ENCODE peak calls at places on chromosome X, in ten cellular contexts. One of them, this sample, is unnamed.

GRCh38 chrX:47358387-47359065 is 11.9 kb upstream of the ZNF157 start:
- DNase-seq in naive B cell: peak; percentile 20
- DNase-seq in left cardiac atrium: no peak
- DNase-seq in NCI-H1105 treated with DMSO at 0.1 percent for 48 hours: no peak
- DNase-seq in activated T-helper 1 cell treated with Interleukin-2 at 50 U/mL for 16 hours: peak; percentile 4
- DNase-seq in endodermal cell: no peak
- DNase-seq in fibroblast of the aortic adventitia: no peak
- DNase-seq in SW 1271: no peak
- DNase-seq in LoVo: no peak
- DNase-seq in pancreas: no peak
- DNase-seq in this sample: no peak

GRCh38 chrX:22699591-22700091 is 300.1 kb upstream of the DDX53 start:
- DNase-seq in activated T-helper 1 cell treated with Interleukin-2 at 50 U/mL for 16 hours: no peak
- DNase-seq in naive B cell: no peak
- DNase-seq in NCI-H1105 treated with DMSO at 0.1 percent for 48 hours: no peak
- DNase-seq in LoVo: no peak
- DNase-seq in left cardiac atrium: no peak
- DNase-seq in SW 1271: no peak
- DNase-seq in fibroblast of the aortic adventitia: peak; percentile 82
- DNase-seq in pancreas: no peak
- DNase-seq in endodermal cell: no peak
- DNase-seq in this sample: no peak

GRCh38 chrX:131170148-131170547 is 112.0 kb downstream of the ARHGAP36 start:
- DNase-seq in SW 1271: no peak
- DNase-seq in LoVo: no peak
- DNase-seq in NCI-H1105 treated with DMSO at 0.1 percent for 48 hours: no peak
- DNase-seq in endodermal cell: no peak
- DNase-seq in fibroblast of the aortic adventitia: no peak
- DNase-seq in left cardiac atrium: no peak
- DNase-seq in pancreas: no peak
- DNase-seq in naive B cell: no peak
- DNase-seq in activated T-helper 1 cell treated with Interleukin-2 at 50 U/mL for 16 hours: no peak
- DNase-seq in this sample: no peak

GRCh38 chrX:22674947-22675346 is 324.8 kb upstream of the DDX53 start:
- DNase-seq in activated T-helper 1 cell treated with Interleukin-2 at 50 U/mL for 16 hours: no peak
- DNase-seq in left cardiac atrium: no peak
- DNase-seq in LoVo: no peak
- DNase-seq in naive B cell: no peak
- DNase-seq in endodermal cell: no peak
- DNase-seq in NCI-H1105 treated with DMSO at 0.1 percent for 48 hours: peak; percentile 28
- DNase-seq in pancreas: no peak
- DNase-seq in fibroblast of the aortic adventitia: no peak
- DNase-seq in SW 1271: no peak
- DNase-seq in this sample: no peak

GRCh38 chrX:80511969-80512760 is 91.9 kb downstream of the TENT5D start:
- DNase-seq in pancreas: no peak
- DNase-seq in LoVo: no peak
- DNase-seq in NCI-H1105 treated with DMSO at 0.1 percent for 48 hours: no peak
- DNase-seq in SW 1271: no peak
- DNase-seq in fibroblast of the aortic adventitia: peak; percentile 72
- DNase-seq in naive B cell: no peak
- DNase-seq in activated T-helper 1 cell treated with Interleukin-2 at 50 U/mL for 16 hours: no peak
- DNase-seq in left cardiac atrium: no peak
- DNase-seq in endodermal cell: peak; percentile 66
- DNase-seq in this sample: no peak

GRCh38 chrX:147072747-147073146 is 258.2 kb upstream of the CXorf51A start:
- DNase-seq in naive B cell: no peak
- DNase-seq in SW 1271: no peak
- DNase-seq in left cardiac atrium: no peak
- DNase-seq in pancreas: no peak
- DNase-seq in activated T-helper 1 cell treated with Interleukin-2 at 50 U/mL for 16 hours: no peak
- DNase-seq in endodermal cell: no peak
- DNase-seq in LoVo: no peak
- DNase-seq in fibroblast of the aortic adventitia: no peak
- DNase-seq in NCI-H1105 treated with DMSO at 0.1 percent for 48 hours: no peak
- DNase-seq in this sample: no peak

GRCh38 chrX:133544105-133544504 is 128.8 kb upstream of the GPC4 start:
- DNase-seq in fibroblast of the aortic adventitia: peak; percentile 55
- DNase-seq in SW 1271: peak; percentile 2
- DNase-seq in left cardiac atrium: no peak
- DNase-seq in LoVo: peak; percentile 43
- DNase-seq in NCI-H1105 treated with DMSO at 0.1 percent for 48 hours: no peak
- DNase-seq in naive B cell: no peak
- DNase-seq in activated T-helper 1 cell treated with Interleukin-2 at 50 U/mL for 16 hours: no peak
- DNase-seq in endodermal cell: peak; percentile 51
- DNase-seq in pancreas: no peak
- DNase-seq in this sample: no peak

GRCh38 chrX:78104447-78105176 is 564 bp downstream of the PGK1 start:
- DNase-seq in SW 1271: no peak
- DNase-seq in NCI-H1105 treated with DMSO at 0.1 percent for 48 hours: peak; percentile 0
- DNase-seq in pancreas: peak; percentile 39
- DNase-seq in endodermal cell: peak; percentile 49
- DNase-seq in fibroblast of the aortic adventitia: peak; percentile 63
- DNase-seq in LoVo: peak; percentile 40
- DNase-seq in left cardiac atrium: peak; percentile 48
- DNase-seq in naive B cell: peak; percentile 23
- DNase-seq in activated T-helper 1 cell treated with Interleukin-2 at 50 U/mL for 16 hours: no peak
- DNase-seq in this sample: peak; percentile 12

GRCh38 chrX:24493740-24494543 is 28.9 kb downstream of the PDK3 start:
- DNase-seq in naive B cell: no peak
- DNase-seq in pancreas: no peak
- DNase-seq in NCI-H1105 treated with DMSO at 0.1 percent for 48 hours: peak; percentile 17
- DNase-seq in LoVo: no peak
- DNase-seq in endodermal cell: peak; percentile 67
- DNase-seq in activated T-helper 1 cell treated with Interleukin-2 at 50 U/mL for 16 hours: no peak
- DNase-seq in fibroblast of the aortic adventitia: no peak
- DNase-seq in SW 1271: no peak
- DNase-seq in left cardiac atrium: no peak
- DNase-seq in this sample: no peak

GRCh38 chrX:115378471-115378870 is 89.0 kb downstream of the LUZP4 start:
- DNase-seq in SW 1271: no peak
- DNase-seq in naive B cell: no peak
- DNase-seq in left cardiac atrium: no peak
- DNase-seq in endodermal cell: no peak
- DNase-seq in NCI-H1105 treated with DMSO at 0.1 percent for 48 hours: no peak
- DNase-seq in pancreas: no peak
- DNase-seq in fibroblast of the aortic adventitia: peak; percentile 79
- DNase-seq in LoVo: no peak
- DNase-seq in activated T-helper 1 cell treated with Interleukin-2 at 50 U/mL for 16 hours: no peak
- DNase-seq in this sample: no peak

GRCh38 chrX:33210156-33210555 is 1.2 kb downstream of the DMD start:
- DNase-seq in NCI-H1105 treated with DMSO at 0.1 percent for 48 hours: no peak
- DNase-seq in activated T-helper 1 cell treated with Interleukin-2 at 50 U/mL for 16 hours: no peak
- DNase-seq in pancreas: no peak
- DNase-seq in fibroblast of the aortic adventitia: no peak
- DNase-seq in left cardiac atrium: no peak
- DNase-seq in SW 1271: no peak
- DNase-seq in LoVo: no peak
- DNase-seq in endodermal cell: no peak
- DNase-seq in naive B cell: no peak
- DNase-seq in this sample: no peak

GRCh38 chrX:136636121-136636520 is 11.8 kb upstream of the CD40LG start:
- DNase-seq in fibroblast of the aortic adventitia: no peak
- DNase-seq in endodermal cell: peak; percentile 78
- DNase-seq in activated T-helper 1 cell treated with Interleukin-2 at 50 U/mL for 16 hours: no peak
- DNase-seq in pancreas: no peak
- DNase-seq in NCI-H1105 treated with DMSO at 0.1 percent for 48 hours: peak; percentile 6
- DNase-seq in naive B cell: no peak
- DNase-seq in LoVo: no peak
- DNase-seq in left cardiac atrium: no peak
- DNase-seq in SW 1271: no peak
- DNase-seq in this sample: no peak

GRCh38 chrX:48498374-48498809 is 10.4 kb upstream of the PORCN start:
- DNase-seq in pancreas: no peak
- DNase-seq in fibroblast of the aortic adventitia: peak; percentile 63
- DNase-seq in SW 1271: peak; percentile 52
- DNase-seq in LoVo: no peak
- DNase-seq in naive B cell: no peak
- DNase-seq in left cardiac atrium: no peak
- DNase-seq in activated T-helper 1 cell treated with Interleukin-2 at 50 U/mL for 16 hours: no peak
- DNase-seq in NCI-H1105 treated with DMSO at 0.1 percent for 48 hours: no peak
- DNase-seq in endodermal cell: no peak
- DNase-seq in this sample: no peak

GRCh38 chrX:116278819-116279218 is 108.3 kb downstream of the AGTR2 start:
- DNase-seq in left cardiac atrium: no peak
- DNase-seq in naive B cell: no peak
- DNase-seq in fibroblast of the aortic adventitia: no peak
- DNase-seq in LoVo: no peak
- DNase-seq in activated T-helper 1 cell treated with Interleukin-2 at 50 U/mL for 16 hours: no peak
- DNase-seq in NCI-H1105 treated with DMSO at 0.1 percent for 48 hours: no peak
- DNase-seq in endodermal cell: no peak
- DNase-seq in SW 1271: no peak
- DNase-seq in pancreas: no peak
- DNase-seq in this sample: no peak

GRCh38 chrX:16666541-16666940 is 16.6 kb downstream of the S100G start:
- DNase-seq in LoVo: no peak
- DNase-seq in left cardiac atrium: no peak
- DNase-seq in activated T-helper 1 cell treated with Interleukin-2 at 50 U/mL for 16 hours: no peak
- DNase-seq in fibroblast of the aortic adventitia: peak; percentile 44
- DNase-seq in NCI-H1105 treated with DMSO at 0.1 percent for 48 hours: no peak
- DNase-seq in pancreas: no peak
- DNase-seq in naive B cell: no peak
- DNase-seq in endodermal cell: peak; percentile 68
- DNase-seq in SW 1271: no peak
- DNase-seq in this sample: no peak

GRCh38 chrX:134761788-134762187 is 103.5 kb upstream of the PLAC1 start:
- DNase-seq in pancreas: no peak
- DNase-seq in LoVo: peak; percentile 1
- DNase-seq in activated T-helper 1 cell treated with Interleukin-2 at 50 U/mL for 16 hours: no peak
- DNase-seq in endodermal cell: no peak
- DNase-seq in naive B cell: no peak
- DNase-seq in NCI-H1105 treated with DMSO at 0.1 percent for 48 hours: peak; percentile 4
- DNase-seq in SW 1271: no peak
- DNase-seq in left cardiac atrium: no peak
- DNase-seq in fibroblast of the aortic adventitia: no peak
- DNase-seq in this sample: no peak

GRCh38 chrX:115400960-115401359 is 111.4 kb downstream of the LUZP4 start:
- DNase-seq in LoVo: no peak
- DNase-seq in naive B cell: no peak
- DNase-seq in SW 1271: no peak
- DNase-seq in endodermal cell: peak; percentile 68
- DNase-seq in fibroblast of the aortic adventitia: no peak
- DNase-seq in NCI-H1105 treated with DMSO at 0.1 percent for 48 hours: no peak
- DNase-seq in pancreas: no peak
- DNase-seq in activated T-helper 1 cell treated with Interleukin-2 at 50 U/mL for 16 hours: no peak
- DNase-seq in left cardiac atrium: no peak
- DNase-seq in this sample: no peak

GRCh38 chrX:43720082-43720481 is 64.0 kb downstream of the MAOA start:
- DNase-seq in SW 1271: no peak
- DNase-seq in pancreas: no peak
- DNase-seq in fibroblast of the aortic adventitia: no peak
- DNase-seq in activated T-helper 1 cell treated with Interleukin-2 at 50 U/mL for 16 hours: no peak
- DNase-seq in LoVo: no peak
- DNase-seq in endodermal cell: no peak
- DNase-seq in naive B cell: no peak
- DNase-seq in NCI-H1105 treated with DMSO at 0.1 percent for 48 hours: no peak
- DNase-seq in left cardiac atrium: no peak
- DNase-seq in this sample: no peak

GRCh38 chrX:35098419-35098818 is 155.8 kb downstream of the FAM47B start:
- DNase-seq in naive B cell: no peak
- DNase-seq in fibroblast of the aortic adventitia: peak; percentile 12
- DNase-seq in activated T-helper 1 cell treated with Interleukin-2 at 50 U/mL for 16 hours: no peak
- DNase-seq in pancreas: no peak
- DNase-seq in NCI-H1105 treated with DMSO at 0.1 percent for 48 hours: no peak
- DNase-seq in left cardiac atrium: no peak
- DNase-seq in LoVo: no peak
- DNase-seq in endodermal cell: no peak
- DNase-seq in SW 1271: no peak
- DNase-seq in this sample: no peak

GRCh38 chrX:9122504-9123245 is 88.7 kb upstream of the FAM9B start:
- DNase-seq in naive B cell: no peak
- DNase-seq in fibroblast of the aortic adventitia: no peak
- DNase-seq in SW 1271: no peak
- DNase-seq in LoVo: no peak
- DNase-seq in activated T-helper 1 cell treated with Interleukin-2 at 50 U/mL for 16 hours: no peak
- DNase-seq in NCI-H1105 treated with DMSO at 0.1 percent for 48 hours: no peak
- DNase-seq in pancreas: no peak
- DNase-seq in left cardiac atrium: no peak
- DNase-seq in endodermal cell: no peak
- DNase-seq in this sample: no peak

GRCh38 chrX:131136776-131137175 is 78.6 kb downstream of the ARHGAP36 start:
- DNase-seq in SW 1271: no peak
- DNase-seq in activated T-helper 1 cell treated with Interleukin-2 at 50 U/mL for 16 hours: no peak
- DNase-seq in NCI-H1105 treated with DMSO at 0.1 percent for 48 hours: no peak
- DNase-seq in naive B cell: no peak
- DNase-seq in LoVo: no peak
- DNase-seq in fibroblast of the aortic adventitia: no peak
- DNase-seq in endodermal cell: no peak
- DNase-seq in left cardiac atrium: no peak
- DNase-seq in pancreas: no peak
- DNase-seq in this sample: no peak

GRCh38 chrX:39848243-39848642 is 249.5 kb downstream of the BCOR start:
- DNase-seq in LoVo: no peak
- DNase-seq in activated T-helper 1 cell treated with Interleukin-2 at 50 U/mL for 16 hours: no peak
- DNase-seq in naive B cell: no peak
- DNase-seq in NCI-H1105 treated with DMSO at 0.1 percent for 48 hours: no peak
- DNase-seq in fibroblast of the aortic adventitia: peak; percentile 87
- DNase-seq in SW 1271: no peak
- DNase-seq in endodermal cell: no peak
- DNase-seq in left cardiac atrium: no peak
- DNase-seq in pancreas: no peak
- DNase-seq in this sample: no peak

GRCh38 chrX:42778096-42778495 is at the start of gene PPP1R2C:
- DNase-seq in fibroblast of the aortic adventitia: no peak
- DNase-seq in SW 1271: no peak
- DNase-seq in pancreas: no peak
- DNase-seq in LoVo: no peak
- DNase-seq in NCI-H1105 treated with DMSO at 0.1 percent for 48 hours: no peak
- DNase-seq in activated T-helper 1 cell treated with Interleukin-2 at 50 U/mL for 16 hours: peak; percentile 30
- DNase-seq in naive B cell: no peak
- DNase-seq in endodermal cell: no peak
- DNase-seq in left cardiac atrium: no peak
- DNase-seq in this sample: peak; percentile 34

GRCh38 chrX:73944582-73944947 is 359.4 kb upstream of the ZCCHC13 start:
- DNase-seq in endodermal cell: no peak
- DNase-seq in left cardiac atrium: no peak
- DNase-seq in pancreas: no peak
- DNase-seq in naive B cell: no peak
- DNase-seq in activated T-helper 1 cell treated with Interleukin-2 at 50 U/mL for 16 hours: no peak
- DNase-seq in SW 1271: no peak
- DNase-seq in NCI-H1105 treated with DMSO at 0.1 percent for 48 hours: no peak
- DNase-seq in fibroblast of the aortic adventitia: peak; percentile 38
- DNase-seq in LoVo: peak; percentile 1
- DNase-seq in this sample: no peak

GRCh38 chrX:9379697-9380551 is 84.9 kb upstream of the TBL1X start:
- DNase-seq in pancreas: no peak
- DNase-seq in LoVo: peak; percentile 74
- DNase-seq in SW 1271: no peak
- DNase-seq in naive B cell: no peak
- DNase-seq in left cardiac atrium: no peak
- DNase-seq in fibroblast of the aortic adventitia: peak; percentile 4
- DNase-seq in activated T-helper 1 cell treated with Interleukin-2 at 50 U/mL for 16 hours: no peak
- DNase-seq in endodermal cell: no peak
- DNase-seq in NCI-H1105 treated with DMSO at 0.1 percent for 48 hours: no peak
- DNase-seq in this sample: no peak

GRCh38 chrX:24357101-24357500 is 3.3 kb upstream of the SUPT20HL1 start:
- DNase-seq in NCI-H1105 treated with DMSO at 0.1 percent for 48 hours: no peak
- DNase-seq in fibroblast of the aortic adventitia: peak; percentile 28
- DNase-seq in SW 1271: no peak
- DNase-seq in left cardiac atrium: no peak
- DNase-seq in activated T-helper 1 cell treated with Interleukin-2 at 50 U/mL for 16 hours: no peak
- DNase-seq in naive B cell: no peak
- DNase-seq in LoVo: no peak
- DNase-seq in pancreas: no peak
- DNase-seq in endodermal cell: no peak
- DNase-seq in this sample: no peak

GRCh38 chrX:155962906-155963305 is 34.6 kb upstream of the IL9R start:
- DNase-seq in left cardiac atrium: no peak
- DNase-seq in activated T-helper 1 cell treated with Interleukin-2 at 50 U/mL for 16 hours: no peak
- DNase-seq in endodermal cell: no peak
- DNase-seq in pancreas: no peak
- DNase-seq in LoVo: peak; percentile 22
- DNase-seq in fibroblast of the aortic adventitia: no peak
- DNase-seq in naive B cell: no peak
- DNase-seq in SW 1271: no peak
- DNase-seq in NCI-H1105 treated with DMSO at 0.1 percent for 48 hours: no peak
- DNase-seq in this sample: no peak

GRCh38 chrX:84441143-84441542 is 61.1 kb downstream of the HDX start:
- DNase-seq in endodermal cell: no peak
- DNase-seq in LoVo: no peak
- DNase-seq in NCI-H1105 treated with DMSO at 0.1 percent for 48 hours: no peak
- DNase-seq in SW 1271: no peak
- DNase-seq in left cardiac atrium: no peak
- DNase-seq in activated T-helper 1 cell treated with Interleukin-2 at 50 U/mL for 16 hours: no peak
- DNase-seq in naive B cell: no peak
- DNase-seq in fibroblast of the aortic adventitia: no peak
- DNase-seq in pancreas: no peak
- DNase-seq in this sample: no peak

This sample was measured in activated T-helper 9 cell treated with anti-CD3 and anti-CD28 coated beads, Interleukin-2, amount 50 U/mL, for 16 hours.